ENCODE peak calls at places on chromosomes 16 and 17, in eight cellular contexts. M is aorta, B is GM12878, H is PC-9, W is right cardiac atrium, J is OCI-LY7, C is caudate nucleus, E is breast epithelium. Z is an unnamed sample.

GRCh38 chr17:80774146-80774545 is 217.5 kb upstream of the CHMP6 start:
- DNase-seq in W (no peak), E (peak; percentile 43), H (no peak), J (no peak), B (no peak), C (no peak), M (no peak), Z (no peak)

GRCh38 chr16:84547539-84548058 is 43.1 kb upstream of the MEAK7 start:
- DNase-seq in M (no peak), B (no peak), E (no peak), J (no peak), C (no peak), H (no peak), W (no peak), Z (no peak)

GRCh38 chr17:43372273-43372911 is 26.4 kb upstream of the ARL4D start:
- DNase-seq in C (no peak), W (peak; percentile 69), J (peak; percentile 76), B (peak; percentile 79), M (no peak), E (no peak), H (no peak), Z (no peak)

GRCh38 chr17:31736855-31737625 is 122.0 kb downstream of the COPRS start:
- DNase-seq in E (no peak), C (peak; percentile 3), J (no peak), B (no peak), W (no peak), M (peak; percentile 74), H (no peak), Z (no peak)

GRCh38 chr17:2713881-2714280 is 2.3 kb upstream of the CLUH start:
- DNase-seq in M (no peak), B (no peak), E (no peak), H (no peak), W (peak; percentile 38), J (no peak), C (no peak), Z (no peak)

GRCh38 chr16:87956169-87956770 is 5.0 kb downstream of the BANP start:
- DNase-seq in B (peak; percentile 42), J (peak; percentile 64), C (no peak), M (peak; percentile 82), W (peak; percentile 65), H (no peak), E (no peak), Z (no peak)

GRCh38 chr16:54957403-54957802 is 26.7 kb downstream of the IRX5 start:
- DNase-seq in C (no peak), W (no peak), M (no peak), J (peak; percentile 70), B (no peak), E (no peak), H (peak; percentile 38), Z (no peak)

GRCh38 chr17:39150795-39151679 is at the start of gene PLXDC1:
- DNase-seq in J (no peak), M (no peak), H (no peak), E (no peak), C (no peak), W (peak; percentile 71), B (no peak), Z (no peak)

GRCh38 chr17:72766761-72767356 is 325.6 kb downstream of the SLC39A11 start:
- DNase-seq in H (no peak), M (no peak), J (no peak), C (no peak), W (no peak), B (no peak), E (no peak), Z (no peak)

GRCh38 chr17:49104511-49105074 is 28.0 kb upstream of the B4GALNT2 start:
- DNase-seq in J (no peak), C (no peak), B (no peak), M (no peak), W (no peak), H (no peak), E (no peak), Z (no peak)

GRCh38 chr17:66652840-66653507 is 181.9 kb upstream of the CACNG5 start:
- DNase-seq in W (no peak), E (no peak), M (no peak), B (no peak), H (no peak), J (no peak), C (no peak), Z (peak; percentile 90)

GRCh38 chr16:75471723-75472634 is 7.5 kb upstream of the TMEM170A start:
- DNase-seq in W (peak; percentile 71), H (peak; percentile 45), E (no peak), B (no peak), M (peak; percentile 54), J (peak; percentile 58), C (peak; percentile 49), Z (no peak)

GRCh38 chr17:49425004-49425286 is 10.3 kb upstream of the PHB1 start:
- DNase-seq in C (no peak), E (no peak), B (no peak), H (no peak), J (no peak), M (no peak), W (no peak), Z (no peak)

GRCh38 chr16:86751081-86752030 is 173.0 kb downstream of the FOXL1 start:
- DNase-seq in W (no peak), B (no peak), M (peak; percentile 55), J (no peak), C (no peak), E (no peak), H (no peak), Z (peak; percentile 46)

GRCh38 chr16:57960826-57961472 is 10.0 kb downstream of the CNGB1 start:
- DNase-seq in M (peak; percentile 27), W (no peak), B (no peak), H (no peak), J (no peak), C (no peak), E (no peak), Z (no peak)

GRCh38 chr17:66949501-66949900 is 15.0 kb upstream of the CACNG4 start:
- DNase-seq in J (no peak), E (no peak), H (no peak), C (peak; percentile 82), W (no peak), B (no peak), M (no peak), Z (no peak)

GRCh38 chr16:89613954-89614459 is 565 bp downstream of the DPEP1 start:
- DNase-seq in E (no peak), M (no peak), W (no peak), H (no peak), C (no peak), J (no peak), B (no peak), Z (no peak)
- H3K27ac ChIP-seq in E (no peak overlapping the region), M (no peak overlapping the region), W (no peak overlapping the region), H (no peak overlapping the region), C (no peak overlapping the region), J (no peak overlapping the region), B (no peak overlapping the region), Z (no peak overlapping the region)

DNA sequence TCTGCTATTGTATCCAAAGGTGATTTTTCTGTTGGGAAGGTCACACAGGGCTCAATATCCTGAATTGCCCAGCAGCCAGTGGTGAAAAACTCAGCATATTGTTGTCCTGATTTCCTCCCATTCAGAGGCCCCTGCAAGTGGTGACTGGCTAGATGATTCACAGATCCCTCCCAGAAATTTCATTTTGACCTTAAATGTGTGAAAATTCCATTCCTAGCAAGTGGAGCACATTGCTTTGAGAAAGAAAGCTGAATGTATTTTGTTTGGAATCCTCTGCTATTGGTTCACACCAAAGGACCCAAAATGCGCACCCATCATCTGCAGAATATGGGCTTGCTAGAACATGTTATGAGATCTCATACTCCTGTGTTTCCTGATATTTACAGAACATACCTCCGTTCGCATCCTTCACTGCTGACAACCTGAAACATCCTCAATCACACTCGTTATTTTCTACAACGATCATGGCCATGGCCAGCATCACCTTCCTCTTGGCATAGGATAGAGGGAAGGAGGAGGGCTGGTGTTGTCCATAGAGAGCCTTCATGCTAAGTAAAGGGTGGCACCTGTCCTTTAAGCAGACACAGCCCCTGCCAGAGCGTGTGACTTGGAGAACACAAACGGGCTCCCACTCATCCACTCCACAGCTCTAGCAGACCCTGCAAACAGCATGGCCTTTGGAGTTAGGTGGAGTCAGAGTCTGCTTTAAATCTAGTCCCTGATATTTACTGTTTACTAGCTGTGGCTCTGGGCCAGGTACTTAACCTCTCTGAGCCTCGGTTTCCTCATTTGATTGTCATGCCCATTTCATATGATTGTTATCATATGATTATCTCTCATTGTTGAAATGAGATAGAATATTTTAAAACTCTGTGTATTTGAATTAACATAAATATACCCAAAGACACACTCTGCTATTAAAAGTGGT is 30.4 kb upstream of the NFAT5 start:
- DNase-seq in J (no peak), M (no peak), W (no peak), E (no peak), H (no peak), B (no peak), C (no peak), Z (peak; percentile 88)
- H3K27ac ChIP-seq in J (no peak overlapping the region), M (no peak overlapping the region), W (no peak overlapping the region), E (no peak overlapping the region), H (no peak overlapping the region), B (no peak overlapping the region), C (no peak overlapping the region), Z (no peak overlapping the region)

GRCh38 chr17:76461765-76462555 is 5.4 kb upstream of the AANAT start:
- DNase-seq in C (no peak), B (no peak), W (peak; percentile 10), H (no peak), J (no peak), M (no peak), E (no peak), Z (no peak)

GRCh38 chr17:76458580-76459490 is 5.9 kb upstream of the UBE2O start:
- DNase-seq in B (no peak), M (no peak), E (no peak), W (peak; percentile 80), C (no peak), J (peak; percentile 88), H (peak; percentile 60), Z (peak; percentile 22)

GRCh38 chr17:76462556-76463290 is 4.7 kb upstream of the AANAT start:
- DNase-seq in C (no peak), J (no peak), M (no peak), W (peak; percentile 20), H (no peak), E (no peak), B (no peak), Z (no peak)

DNA sequence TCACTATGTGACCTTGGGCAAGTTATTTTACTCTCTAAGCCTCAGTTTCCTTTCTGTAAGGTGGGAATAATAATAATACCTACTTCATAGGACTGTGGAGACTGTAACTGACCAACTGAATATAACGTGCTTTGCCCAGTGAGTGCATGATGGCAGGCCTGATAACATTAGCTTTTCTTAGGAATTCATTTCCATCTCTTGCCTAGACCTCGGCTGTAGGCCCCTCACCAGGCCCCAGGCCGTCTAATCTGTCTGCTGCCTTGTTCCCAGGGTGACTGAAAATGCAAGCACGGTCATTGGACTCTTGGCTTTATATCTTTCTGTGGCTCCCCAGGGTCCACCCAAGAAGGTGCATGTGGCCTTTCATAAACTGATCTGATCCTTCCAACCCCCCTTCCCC is 6.7 kb upstream of the UBE2O start:
- DNase-seq in H (no peak), W (no peak), B (no peak), C (no peak), E (no peak), J (no peak), M (no peak), Z (no peak)
- H3K27ac ChIP-seq in H (no peak overlapping the region), W (no peak overlapping the region), B (no peak overlapping the region), C (no peak overlapping the region), E (no peak overlapping the region), J (no peak overlapping the region), M (no peak overlapping the region), Z (no peak overlapping the region)

DNA sequence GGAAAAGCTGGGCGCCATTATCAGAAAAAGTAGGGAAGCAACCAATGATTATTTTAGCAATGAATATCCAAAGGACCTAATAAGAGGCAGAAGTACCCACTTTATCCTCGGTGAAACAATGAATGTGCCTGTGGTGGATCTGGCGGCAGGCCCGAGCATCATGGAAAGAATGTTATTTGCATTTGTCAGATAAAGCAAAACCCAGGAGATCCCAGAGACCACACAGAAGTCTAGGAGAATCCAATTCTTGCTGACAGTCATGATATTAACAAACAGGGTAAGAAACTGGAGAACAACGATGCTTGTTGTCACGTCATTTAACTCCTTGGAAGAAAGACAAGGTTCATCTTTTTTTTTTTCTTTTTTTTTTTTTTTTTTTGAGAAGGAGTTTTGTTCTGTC is 12.0 kb upstream of the TNRC6A start:
- DNase-seq in W (peak; percentile 66), H (no peak), M (no peak), B (no peak), C (no peak), E (no peak), J (no peak), Z (no peak)
- H3K27ac ChIP-seq in W (no peak overlapping the region), H (no peak overlapping the region), M (no peak overlapping the region), B (no peak overlapping the region), C (no peak overlapping the region), E (no peak overlapping the region), J (no peak overlapping the region), Z (no peak overlapping the region)